ENCODE peak calls at places on chromosomes 13 and 19, in five cellular contexts. One of them, this sample, is unnamed.

GRCh38 chr19:35712529-35712909 is 5.3 kb upstream of the KMT2B start:
- DNase-seq in transverse colon: no peak
- DNase-seq in H1: no peak
- DNase-seq in SK-N-SH: no peak
- DNase-seq in breast epithelium: no peak
- DNase-seq in this sample: no peak

GRCh38 chr13:79385694-79386093 is 20.4 kb downstream of the RBM26 start:
- DNase-seq in transverse colon: no peak
- DNase-seq in H1: no peak
- DNase-seq in SK-N-SH: no peak
- DNase-seq in breast epithelium: no peak
- DNase-seq in this sample: no peak

GRCh38 chr13:64332048-64332447 is 2898.1 kb downstream of the PCDH9 start:
- DNase-seq in transverse colon: no peak
- DNase-seq in H1: no peak
- DNase-seq in SK-N-SH: peak
- DNase-seq in breast epithelium: no peak
- DNase-seq in this sample: no peak

GRCh38 chr19:13831560-13832056 is 36.4 kb downstream of the ZSWIM4 start:
- DNase-seq in transverse colon: no peak
- DNase-seq in H1: no peak
- DNase-seq in SK-N-SH: no peak
- DNase-seq in breast epithelium: no peak
- DNase-seq in this sample: no peak

GRCh38 chr19:50420127-50420526 is 1.4 kb downstream of the SPIB start:
- DNase-seq in transverse colon: no peak
- DNase-seq in H1: no peak
- DNase-seq in SK-N-SH: no peak
- DNase-seq in breast epithelium: no peak
- DNase-seq in this sample: no peak

GRCh38 chr13:39968646-39969475 is 313.4 kb downstream of the COG6 start:
- DNase-seq in transverse colon: no peak
- DNase-seq in H1: no peak
- DNase-seq in SK-N-SH: no peak
- DNase-seq in breast epithelium: no peak
- DNase-seq in this sample: no peak

GRCh38 chr13:20703785-20704458 is 423 bp downstream of the IL17D start:
- DNase-seq in transverse colon: peak
- DNase-seq in H1: no peak
- DNase-seq in SK-N-SH: peak
- DNase-seq in breast epithelium: peak
- DNase-seq in this sample: peak

GRCh38 chr19:48628486-48629296 is 8.5 kb downstream of the DBP start:
- DNase-seq in transverse colon: peak
- DNase-seq in H1: no peak
- DNase-seq in SK-N-SH: no peak
- DNase-seq in breast epithelium: no peak
- DNase-seq in this sample: no peak

GRCh38 chr19:39406656-39407393 is at the start of gene ZFP36:
- DNase-seq in transverse colon: peak
- DNase-seq in H1: no peak
- DNase-seq in SK-N-SH: peak
- DNase-seq in breast epithelium: peak
- DNase-seq in this sample: peak

DNA sequence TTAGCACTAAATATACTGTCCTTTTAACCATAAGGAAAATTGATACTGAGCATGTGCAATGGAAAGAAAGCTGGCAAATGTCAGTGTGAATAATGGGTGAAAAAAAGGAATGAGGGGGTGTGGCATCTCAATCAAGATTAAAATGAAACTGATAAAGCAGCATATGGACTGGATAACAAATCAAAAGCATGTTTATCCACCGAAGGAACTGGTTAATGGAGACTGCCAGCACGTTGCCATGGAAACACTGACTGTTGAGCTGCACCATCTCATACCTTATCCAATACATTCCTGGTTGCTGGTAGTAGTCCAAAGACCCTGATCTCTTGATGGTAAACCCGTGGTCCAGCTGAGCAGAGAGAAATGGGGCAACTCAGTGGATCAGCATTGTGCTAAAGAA is 311.4 kb upstream of the MAB21L1 start:
- DNase-seq in transverse colon: no peak
- DNase-seq in H1: no peak
- DNase-seq in SK-N-SH: peak
- DNase-seq in breast epithelium: no peak
- DNase-seq in this sample: no peak
- TF ChIP-seq POLR2AphosphoS5 in transverse colon: no peak
- TF ChIP-seq POLR2AphosphoS5 in H1: no peak
- TF ChIP-seq POLR2AphosphoS5 in SK-N-SH: no peak
- TF ChIP-seq POLR2AphosphoS5 in breast epithelium: no peak
- TF ChIP-seq POLR2AphosphoS5 in this sample: no peak

GRCh38 chr13:112987625-112988024 is 18.6 kb downstream of the MCF2L start:
- DNase-seq in transverse colon: no peak
- DNase-seq in H1: no peak
- DNase-seq in SK-N-SH: no peak
- DNase-seq in breast epithelium: no peak
- DNase-seq in this sample: no peak

GRCh38 chr13:112991611-112992010 is 22.6 kb downstream of the MCF2L start:
- DNase-seq in transverse colon: no peak
- DNase-seq in H1: no peak
- DNase-seq in SK-N-SH: no peak
- DNase-seq in breast epithelium: no peak
- DNase-seq in this sample: no peak

GRCh38 chr13:112992931-112993700 is 24.1 kb downstream of the MCF2L start:
- DNase-seq in transverse colon: no peak
- DNase-seq in H1: no peak
- DNase-seq in SK-N-SH: no peak
- DNase-seq in breast epithelium: no peak
- DNase-seq in this sample: no peak

GRCh38 chr13:112994084-112994780 is 25.2 kb downstream of the MCF2L start:
- DNase-seq in transverse colon: peak
- DNase-seq in H1: no peak
- DNase-seq in SK-N-SH: no peak
- DNase-seq in breast epithelium: no peak
- DNase-seq in this sample: no peak

GRCh38 chr13:112990783-112991182 is 21.8 kb downstream of the MCF2L start:
- DNase-seq in transverse colon: peak
- DNase-seq in H1: no peak
- DNase-seq in SK-N-SH: peak
- DNase-seq in breast epithelium: peak
- DNase-seq in this sample: peak
- TF ChIP-seq POLR2AphosphoS5 in transverse colon: peak
- TF ChIP-seq POLR2AphosphoS5 in H1: peak
- TF ChIP-seq POLR2AphosphoS5 in SK-N-SH: no peak
- TF ChIP-seq POLR2AphosphoS5 in breast epithelium: no peak
- TF ChIP-seq POLR2AphosphoS5 in this sample: peak

GRCh38 chr19:11921852-11922495 is 2.9 kb upstream of the ZNF700 start:
- DNase-seq in transverse colon: no peak
- DNase-seq in H1: no peak
- DNase-seq in SK-N-SH: no peak
- DNase-seq in breast epithelium: no peak
- DNase-seq in this sample: no peak
- TF ChIP-seq POLR2AphosphoS5 in transverse colon: no peak
- TF ChIP-seq POLR2AphosphoS5 in H1: no peak
- TF ChIP-seq POLR2AphosphoS5 in SK-N-SH: no peak
- TF ChIP-seq POLR2AphosphoS5 in breast epithelium: no peak
- TF ChIP-seq POLR2AphosphoS5 in this sample: no peak

GRCh38 chr13:46864941-46865340 is 31.9 kb downstream of the HTR2A start:
- DNase-seq in transverse colon: no peak
- DNase-seq in H1: no peak
- DNase-seq in SK-N-SH: no peak
- DNase-seq in breast epithelium: no peak
- DNase-seq in this sample: no peak

GRCh38 chr13:46858776-46859175 is 38.1 kb downstream of the HTR2A start:
- DNase-seq in transverse colon: no peak
- DNase-seq in H1: no peak
- DNase-seq in SK-N-SH: no peak
- DNase-seq in breast epithelium: no peak
- DNase-seq in this sample: no peak

GRCh38 chr13:46858163-46858562 is 38.7 kb downstream of the HTR2A start:
- DNase-seq in transverse colon: no peak
- DNase-seq in H1: no peak
- DNase-seq in SK-N-SH: no peak
- DNase-seq in breast epithelium: no peak
- DNase-seq in this sample: no peak

GRCh38 chr13:46861959-46862358 is 34.9 kb downstream of the HTR2A start:
- DNase-seq in transverse colon: no peak
- DNase-seq in H1: no peak
- DNase-seq in SK-N-SH: no peak
- DNase-seq in breast epithelium: no peak
- DNase-seq in this sample: no peak

GRCh38 chr13:46860734-46861133 is 36.1 kb downstream of the HTR2A start:
- DNase-seq in transverse colon: no peak
- DNase-seq in H1: no peak
- DNase-seq in SK-N-SH: peak
- DNase-seq in breast epithelium: no peak
- DNase-seq in this sample: no peak
- TF ChIP-seq POLR2AphosphoS5 in transverse colon: no peak
- TF ChIP-seq POLR2AphosphoS5 in H1: no peak
- TF ChIP-seq POLR2AphosphoS5 in SK-N-SH: no peak
- TF ChIP-seq POLR2AphosphoS5 in breast epithelium: no peak
- TF ChIP-seq POLR2AphosphoS5 in this sample: no peak

GRCh38 chr19:5826531-5827341 is 12.8 kb downstream of the FUT6 start:
- DNase-seq in transverse colon: peak
- DNase-seq in H1: no peak
- DNase-seq in SK-N-SH: peak
- DNase-seq in breast epithelium: peak
- DNase-seq in this sample: peak

GRCh38 chr19:5829567-5830315 is 9.8 kb downstream of the FUT6 start:
- DNase-seq in transverse colon: no peak
- DNase-seq in H1: no peak
- DNase-seq in SK-N-SH: no peak
- DNase-seq in breast epithelium: no peak
- DNase-seq in this sample: no peak

GRCh38 chr19:5828661-5829566 is 10.6 kb downstream of the FUT6 start:
- DNase-seq in transverse colon: peak
- DNase-seq in H1: no peak
- DNase-seq in SK-N-SH: peak
- DNase-seq in breast epithelium: no peak
- DNase-seq in this sample: no peak

GRCh38 chr19:5827342-5827890 is 12.1 kb downstream of the FUT6 start:
- DNase-seq in transverse colon: no peak
- DNase-seq in H1: no peak
- DNase-seq in SK-N-SH: no peak
- DNase-seq in breast epithelium: no peak
- DNase-seq in this sample: no peak

DNA sequence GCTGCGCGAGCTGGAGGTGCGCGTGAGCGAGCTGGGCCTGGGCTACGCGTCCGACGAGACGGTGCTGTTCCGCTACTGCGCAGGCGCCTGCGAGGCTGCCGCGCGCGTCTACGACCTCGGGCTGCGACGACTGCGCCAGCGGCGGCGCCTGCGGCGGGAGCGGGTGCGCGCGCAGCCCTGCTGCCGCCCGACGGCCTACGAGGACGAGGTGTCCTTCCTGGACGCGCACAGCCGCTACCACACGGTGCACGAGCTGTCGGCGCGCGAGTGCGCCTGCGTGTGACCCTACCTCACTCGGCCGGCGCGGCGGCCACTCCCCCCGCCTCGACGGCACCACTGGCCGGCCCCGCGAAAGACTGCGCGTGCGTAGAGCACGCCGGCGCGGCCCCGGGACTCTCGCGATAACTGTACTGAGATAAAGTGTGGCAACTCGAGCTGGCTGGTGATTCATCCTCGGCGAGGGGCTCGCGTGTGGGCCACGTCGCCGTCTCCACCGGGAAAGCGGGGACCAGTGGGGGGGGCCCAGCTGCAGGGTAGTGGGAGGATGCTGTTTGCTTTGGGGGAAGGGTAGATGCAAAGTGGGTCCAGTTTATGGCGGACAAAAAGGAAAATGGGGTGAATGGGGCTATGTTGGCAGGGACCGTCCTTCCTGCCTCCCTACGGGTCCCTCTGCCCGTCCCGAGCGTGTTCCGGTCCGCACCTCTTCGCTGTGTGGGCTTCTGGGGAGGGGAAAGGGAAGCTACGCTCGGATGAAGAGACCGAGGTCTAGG is 11.4 kb downstream of the FUT6 start:
- DNase-seq in transverse colon: peak
- DNase-seq in H1: peak
- DNase-seq in SK-N-SH: peak
- DNase-seq in breast epithelium: peak
- DNase-seq in this sample: peak
- TF ChIP-seq POLR2AphosphoS5 in transverse colon: peak
- TF ChIP-seq POLR2AphosphoS5 in H1: peak
- TF ChIP-seq POLR2AphosphoS5 in SK-N-SH: peak
- TF ChIP-seq POLR2AphosphoS5 in breast epithelium: no peak
- TF ChIP-seq POLR2AphosphoS5 in this sample: peak